ENCODE peak calls at places on chromosomes 2 and 18, in eight cellular contexts. F is right atrium auricular region, O is endodermal cell, Y is A549, E is left lung, D is neural progenitor cell, H is heart left ventricle, P is IMR-90. B is an unnamed sample.
A peak's percentile ranks its signal among the peaks of the same experiment; 100 is the strongest.

GRCh38 chr2:196224767-196225166 is 53.4 kb upstream of the STK17B start:
- DNase-seq in E (no peak), P (no peak), F (no peak), O (no peak), D (no peak), H (no peak), Y (no peak), B (no peak)

GRCh38 chr2:10658041-10658913 is 31.5 kb downstream of the NOL10 start:
- DNase-seq in O (no peak), P (peak; percentile 82), D (no peak), F (no peak), H (no peak), Y (no peak), E (no peak), B (no peak)

GRCh38 chr2:70903641-70904340 is 31.9 kb upstream of the ATP6V1B1 start:
- DNase-seq in O (peak; percentile 68), P (no peak), F (peak; percentile 52), D (peak; percentile 62), Y (no peak), H (no peak), E (no peak), B (no peak)

GRCh38 chr2:196291873-196292800 is 120.8 kb upstream of the STK17B start:
- DNase-seq in F (no peak), H (no peak), E (peak; percentile 41), P (no peak), Y (no peak), O (no peak), D (no peak), B (peak; percentile 80)

GRCh38 chr18:3481696-3482210 is 31.8 kb downstream of the TGIF1 start:
- DNase-seq in O (peak; percentile 82), P (peak; percentile 38), Y (no peak), H (no peak), E (no peak), F (no peak), D (peak; percentile 62), B (no peak)

GRCh38 chr18:30730915-30731314 is 311.6 kb downstream of the DSC3 start:
- DNase-seq in F (no peak), D (peak; percentile 67), O (no peak), Y (no peak), P (no peak), H (no peak), E (no peak), B (no peak)

GRCh38 chr2:61205132-61205531 is 43.1 kb downstream of the C2orf74 start:
- DNase-seq in D (no peak), O (no peak), Y (no peak), F (no peak), H (no peak), P (no peak), E (no peak), B (no peak)

GRCh38 chr2:58734365-58734764 is 493.2 kb upstream of the FANCL start:
- DNase-seq in F (no peak), D (no peak), Y (peak; percentile 55), E (no peak), O (no peak), P (peak; percentile 5), H (no peak), B (no peak)

GRCh38 chr2:134127496-134127895 is 126.4 kb upstream of the MGAT5 start:
- DNase-seq in D (no peak), Y (no peak), O (no peak), H (no peak), F (no peak), P (no peak), E (no peak), B (no peak)

GRCh38 chr2:176227874-176228273 is 39.4 kb downstream of the HOXD1 start:
- DNase-seq in F (no peak), D (no peak), E (no peak), O (no peak), Y (no peak), H (no peak), P (no peak), B (no peak)

GRCh38 chr2:235026137-235026536 is 74.3 kb downstream of the SH3BP4 start:
- DNase-seq in E (no peak), Y (peak; percentile 83), F (no peak), H (no peak), D (no peak), O (peak; percentile 44), P (peak; percentile 88), B (no peak)

GRCh38 chr2:127401757-127402695 is 14.3 kb upstream of the MAP3K2 start:
- DNase-seq in O (peak; percentile 38), F (no peak), H (no peak), D (no peak), E (no peak), P (peak; percentile 32), Y (no peak), B (no peak)

GRCh38 chr2:26952374-26952773 is 18.1 kb upstream of the MAPRE3 start:
- DNase-seq in O (no peak), P (no peak), D (no peak), Y (no peak), F (no peak), E (no peak), H (no peak), B (no peak)

GRCh38 chr2:12347049-12347448 is 369.7 kb upstream of the TRIB2 start:
- DNase-seq in F (no peak), O (no peak), D (no peak), E (no peak), P (peak; percentile 31), H (no peak), Y (no peak), B (no peak)

GRCh38 chr2:159195719-159196118 is 90.8 kb downstream of the WDSUB1 start:
- DNase-seq in O (no peak), E (no peak), P (no peak), Y (no peak), F (no peak), D (no peak), H (peak; percentile 69), B (no peak)

GRCh38 chr2:144553379-144553778 is 33.5 kb upstream of the ZEB2 start:
- DNase-seq in F (no peak), D (no peak), O (no peak), E (no peak), Y (peak; percentile 67), P (peak; percentile 97), H (no peak), B (no peak)

GRCh38 chr2:167857406-167857805 is 390.0 kb downstream of the STK39 start:
- DNase-seq in Y (no peak), O (no peak), D (no peak), H (no peak), P (no peak), E (no peak), F (no peak), B (no peak)

GRCh38 chr2:196440413-196440812 is 199.1 kb upstream of the CCDC150 start:
- DNase-seq in H (no peak), P (no peak), D (no peak), F (no peak), E (no peak), O (no peak), Y (no peak), B (no peak)

GRCh38 chr2:31998731-31999383 is 12.0 kb downstream of the MEMO1 start:
- DNase-seq in F (no peak), D (no peak), P (no peak), Y (no peak), O (no peak), E (no peak), H (no peak), B (no peak)

GRCh38 chr2:236998758-236999157 is 86.9 kb upstream of the COPS8 start:
- DNase-seq in E (no peak), O (peak; percentile 58), F (no peak), D (no peak), P (no peak), H (no peak), Y (peak; percentile 31), B (no peak)

GRCh38 chr2:216082388-216082733 is 642 bp downstream of the TMEM169 start:
- DNase-seq in D (no peak), F (no peak), Y (no peak), O (no peak), H (no peak), E (no peak), P (no peak), B (no peak)

GRCh38 chr2:128347701-128348504 is 29.2 kb upstream of the HS6ST1 start:
- DNase-seq in Y (no peak), D (peak; percentile 27), O (peak; percentile 50), F (peak; percentile 76), H (peak; percentile 73), E (no peak), P (peak; percentile 23), B (peak; percentile 73)

GRCh38 chr2:11710210-11710609 is 36.2 kb upstream of the LPIN1 start:
- DNase-seq in O (no peak), P (peak; percentile 88), F (no peak), E (no peak), Y (peak; percentile 48), D (no peak), H (no peak), B (no peak)

DNA sequence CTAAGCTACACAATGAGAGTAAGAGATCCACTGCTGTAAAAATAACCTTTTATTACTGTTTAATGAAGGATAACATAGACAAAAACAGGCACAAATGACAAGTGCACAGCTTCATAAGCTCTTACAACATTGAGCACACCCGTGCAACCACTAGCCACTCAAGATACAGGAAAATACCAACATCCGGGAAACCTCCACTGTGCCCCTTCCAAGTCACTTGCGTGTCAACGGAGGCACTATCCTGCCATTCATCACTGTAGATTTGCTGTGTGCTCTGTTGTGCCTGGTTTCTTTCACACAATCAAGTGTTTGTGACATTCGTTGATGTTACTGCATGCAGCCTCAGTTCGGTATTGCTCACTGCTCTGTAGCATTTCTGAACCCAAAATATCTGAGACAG is 292.9 kb upstream of the MYT1L start:
- DNase-seq in H (no peak), F (no peak), Y (no peak), P (no peak), O (no peak), E (no peak), D (no peak), B (no peak)
- H3K4me1 ChIP-seq in H (no peaks in the 10 kb centered on the region), F (no peaks in the 10 kb centered on the region), Y (no peaks in the 10 kb centered on the region), P (no peaks in the 10 kb centered on the region), O (no peaks in the 10 kb centered on the region), E (no peaks in the 10 kb centered on the region), D (no peaks in the 10 kb centered on the region), B (no peaks in the 10 kb centered on the region)

GRCh38 chr18:58314284-58314683 is 270.3 kb downstream of the NEDD4L start:
- DNase-seq in D (no peak), O (no peak), F (peak; percentile 90), E (peak; percentile 71), P (peak; percentile 95), H (peak; percentile 44), Y (peak; percentile 27), B (peak; percentile 71)
- H3K4me3 ChIP-seq in D (no peak overlapping the region), O (no peak overlapping the region), F (no peak overlapping the region), E (no peak overlapping the region), P (no peak overlapping the region), H (no peak overlapping the region), Y (no peak overlapping the region), B (no peak overlapping the region)

GRCh38 chr2:102253753-102254150 is 57.6 kb upstream of the IL1RL1 start:
- DNase-seq in D (no peak), P (peak; percentile 38), O (no peak), E (no peak), Y (no peak), F (no peak), H (no peak), B (no peak)
- TF ChIP-seq CTCF in D (no peak), P (peak; percentile 49), O (no peak), E (no peak), Y (peak; percentile 45), F (peak; percentile 35), H (peak; percentile 21), B (no peak)

DNA sequence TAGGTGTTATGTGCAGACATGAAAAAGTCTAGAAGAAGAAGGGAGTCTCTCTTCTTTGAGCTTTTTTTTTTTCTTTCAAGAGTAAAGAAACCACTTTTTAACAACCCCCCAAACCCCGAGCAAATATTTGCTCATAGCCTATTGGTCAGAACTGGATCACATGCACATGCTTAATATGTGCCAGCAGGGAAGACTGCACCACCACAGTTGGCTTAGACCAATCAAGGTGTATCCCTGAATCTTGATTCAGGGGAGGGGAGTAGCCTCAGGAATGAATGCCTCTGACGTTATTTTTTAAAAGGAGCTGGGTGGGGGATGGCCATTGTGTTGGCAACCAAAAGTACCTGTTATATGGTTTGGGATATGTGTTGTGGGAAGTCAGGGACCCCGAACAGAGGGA is 171.4 kb upstream of the NABP1 start:
- DNase-seq in E (no peak), P (no peak), F (no peak), O (no peak), Y (peak; percentile 93), H (no peak), D (no peak), B (no peak)
- H3K4me1 ChIP-seq in E (peaks cover under 1% of the 10 kb centered on the region), P (no peaks in the 10 kb centered on the region), F (no peaks in the 10 kb centered on the region), O (no peaks in the 10 kb centered on the region), Y (peaks cover 55% of the 10 kb centered on the region), H (no peaks in the 10 kb centered on the region), D (no peaks in the 10 kb centered on the region), B (no peaks in the 10 kb centered on the region)